ENCODE peak calls at places on chromosome 16, in four cellular contexts. One of them, this sample, is unnamed.

GRCh38 chr16:27516360-27516759 is 33.4 kb downstream of the GTF3C1 start:
- DNase-seq in PC-3: no peak
- DNase-seq in endothelial cell of umbilical vein: no peak
- DNase-seq in mammary epithelial cell: no peak
- DNase-seq in this sample: no peak

GRCh38 chr16:20683812-20684211 is 13.7 kb downstream of the ACSM1 start:
- DNase-seq in PC-3: peak; percentile 75
- DNase-seq in endothelial cell of umbilical vein: no peak
- DNase-seq in mammary epithelial cell: peak; percentile 53
- DNase-seq in this sample: no peak

GRCh38 chr16:89007371-89008249 is 30.6 kb upstream of the CBFA2T3 start:
- DNase-seq in PC-3: no peak
- DNase-seq in endothelial cell of umbilical vein: no peak
- DNase-seq in mammary epithelial cell: no peak
- DNase-seq in this sample: no peak

GRCh38 chr16:79411805-79412204 is 188.7 kb downstream of the MAF start:
- DNase-seq in PC-3: no peak
- DNase-seq in endothelial cell of umbilical vein: no peak
- DNase-seq in mammary epithelial cell: no peak
- DNase-seq in this sample: no peak

GRCh38 chr16:72898216-72898825 is 149.6 kb downstream of the ZFHX3 start:
- DNase-seq in PC-3: no peak
- DNase-seq in endothelial cell of umbilical vein: peak; percentile 59
- DNase-seq in mammary epithelial cell: no peak
- DNase-seq in this sample: no peak

GRCh38 chr16:69233124-69233523 is 46.2 kb downstream of the SNTB2 start:
- DNase-seq in PC-3: no peak
- DNase-seq in endothelial cell of umbilical vein: peak; percentile 56
- DNase-seq in mammary epithelial cell: no peak
- DNase-seq in this sample: no peak

GRCh38 chr16:30187971-30188561 is 4.7 kb downstream of the CORO1A start:
- DNase-seq in PC-3: no peak
- DNase-seq in endothelial cell of umbilical vein: no peak
- DNase-seq in mammary epithelial cell: no peak
- DNase-seq in this sample: no peak

GRCh38 chr16:47492428-47493357 is 31.6 kb downstream of the PHKB start:
- DNase-seq in PC-3: no peak
- DNase-seq in endothelial cell of umbilical vein: no peak
- DNase-seq in mammary epithelial cell: no peak
- DNase-seq in this sample: no peak

GRCh38 chr16:53370827-53371226 is 63.4 kb upstream of the RBL2 start:
- DNase-seq in PC-3: no peak
- DNase-seq in endothelial cell of umbilical vein: no peak
- DNase-seq in mammary epithelial cell: no peak
- DNase-seq in this sample: no peak

GRCh38 chr16:77692612-77693011 is 29.7 kb upstream of the NUDT7 start:
- DNase-seq in PC-3: no peak
- DNase-seq in endothelial cell of umbilical vein: no peak
- DNase-seq in mammary epithelial cell: no peak
- DNase-seq in this sample: no peak

DNA sequence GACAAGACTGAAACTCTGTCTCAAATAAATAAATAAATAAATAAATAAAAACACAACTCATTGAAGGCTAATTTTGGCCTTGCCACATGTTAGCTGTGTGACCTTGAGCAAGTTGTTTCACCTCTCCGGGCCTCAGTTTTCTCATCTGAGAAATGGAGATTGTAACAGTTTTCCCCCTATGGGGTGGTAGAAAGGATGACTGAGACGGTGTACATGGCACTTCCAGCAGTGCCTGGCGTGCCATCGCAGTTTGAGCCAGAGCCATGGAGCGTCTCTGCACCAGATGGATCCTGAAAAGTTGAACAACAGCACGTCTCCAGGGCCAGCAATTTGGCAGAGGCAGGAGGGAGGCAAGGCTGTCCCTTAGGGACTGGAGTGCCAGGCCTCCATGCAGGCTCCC is 19.6 kb downstream of the SOCS1 start:
- DNase-seq in PC-3: no peak
- DNase-seq in endothelial cell of umbilical vein: no peak
- DNase-seq in mammary epithelial cell: no peak
- DNase-seq in this sample: no peak
- H3K27ac ChIP-seq in PC-3: no peak overlapping the region
- H3K27ac ChIP-seq in endothelial cell of umbilical vein: no peak overlapping the region
- H3K27ac ChIP-seq in mammary epithelial cell: no peak overlapping the region
- H3K27ac ChIP-seq in this sample: no peak overlapping the region

DNA sequence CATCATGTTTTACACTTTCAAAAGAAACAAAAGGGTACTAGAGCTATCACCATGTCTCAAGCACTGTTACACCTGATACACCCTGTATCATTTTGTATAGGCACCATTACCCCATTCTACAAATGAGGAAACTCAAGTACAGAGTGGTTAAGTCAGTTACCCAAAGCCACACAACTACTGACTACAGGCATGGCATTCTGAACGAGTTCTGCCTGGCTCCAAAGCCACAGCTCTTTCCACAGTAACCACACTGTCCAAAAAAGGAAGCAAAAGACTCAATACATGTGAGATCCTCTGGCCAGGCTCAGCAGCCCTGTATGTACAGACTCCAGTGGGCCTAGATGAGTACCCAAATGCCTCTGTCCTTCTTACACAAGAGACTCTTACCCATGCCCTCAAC is 4.7 kb downstream of the DYNC1LI2 start:
- DNase-seq in PC-3: no peak
- DNase-seq in endothelial cell of umbilical vein: no peak
- DNase-seq in mammary epithelial cell: peak; percentile 15
- DNase-seq in this sample: peak; percentile 60
- H3K4me1 ChIP-seq in PC-3: peaks cover 19% of the 10 kb centered on the region
- H3K4me1 ChIP-seq in endothelial cell of umbilical vein: peaks cover 28% of the 10 kb centered on the region
- H3K4me1 ChIP-seq in mammary epithelial cell: peaks cover 16% of the 10 kb centered on the region
- H3K4me1 ChIP-seq in this sample: peaks cover 20% of the 10 kb centered on the region

GRCh38 chr16:75252049-75252864 is 833 bp upstream of the BCAR1 start:
- DNase-seq in PC-3: no peak
- DNase-seq in endothelial cell of umbilical vein: no peak
- DNase-seq in mammary epithelial cell: no peak
- DNase-seq in this sample: no peak
- H4K20me1 ChIP-seq in PC-3: peaks cover 19% of the 10 kb centered on the region
- H4K20me1 ChIP-seq in endothelial cell of umbilical vein: no peaks in the 10 kb centered on the region
- H4K20me1 ChIP-seq in mammary epithelial cell: peaks cover 3% of the 10 kb centered on the region
- H4K20me1 ChIP-seq in this sample: peaks cover 87% of the 10 kb centered on the region

GRCh38 chr16:1981972-1982574 is 804 bp upstream of the NOXO1 start:
- DNase-seq in PC-3: peak; percentile 56
- DNase-seq in endothelial cell of umbilical vein: no peak
- DNase-seq in mammary epithelial cell: peak; percentile 68
- DNase-seq in this sample: no peak

GRCh38 chr16:1981398-1981836 is at the start of gene NOXO1:
- DNase-seq in PC-3: no peak
- DNase-seq in endothelial cell of umbilical vein: no peak
- DNase-seq in mammary epithelial cell: peak; percentile 14
- DNase-seq in this sample: no peak

GRCh38 chr16:1983544-1984346 is at the start of gene GFER:
- DNase-seq in PC-3: peak; percentile 86
- DNase-seq in endothelial cell of umbilical vein: peak; percentile 93
- DNase-seq in mammary epithelial cell: peak; percentile 82
- DNase-seq in this sample: peak; percentile 79

GRCh38 chr16:1984347-1985225 is 593 bp downstream of the GFER start:
- DNase-seq in PC-3: no peak
- DNase-seq in endothelial cell of umbilical vein: no peak
- DNase-seq in mammary epithelial cell: peak; percentile 6
- DNase-seq in this sample: peak; percentile 10

GRCh38 chr16:1983053-1983543 is 895 bp upstream of the GFER start:
- DNase-seq in PC-3: no peak
- DNase-seq in endothelial cell of umbilical vein: no peak
- DNase-seq in mammary epithelial cell: no peak
- DNase-seq in this sample: no peak
- H3K27ac ChIP-seq in PC-3: no peak overlapping the region
- H3K27ac ChIP-seq in endothelial cell of umbilical vein: no peak overlapping the region
- H3K27ac ChIP-seq in mammary epithelial cell: no peak overlapping the region
- H3K27ac ChIP-seq in this sample: no peak overlapping the region

DNA sequence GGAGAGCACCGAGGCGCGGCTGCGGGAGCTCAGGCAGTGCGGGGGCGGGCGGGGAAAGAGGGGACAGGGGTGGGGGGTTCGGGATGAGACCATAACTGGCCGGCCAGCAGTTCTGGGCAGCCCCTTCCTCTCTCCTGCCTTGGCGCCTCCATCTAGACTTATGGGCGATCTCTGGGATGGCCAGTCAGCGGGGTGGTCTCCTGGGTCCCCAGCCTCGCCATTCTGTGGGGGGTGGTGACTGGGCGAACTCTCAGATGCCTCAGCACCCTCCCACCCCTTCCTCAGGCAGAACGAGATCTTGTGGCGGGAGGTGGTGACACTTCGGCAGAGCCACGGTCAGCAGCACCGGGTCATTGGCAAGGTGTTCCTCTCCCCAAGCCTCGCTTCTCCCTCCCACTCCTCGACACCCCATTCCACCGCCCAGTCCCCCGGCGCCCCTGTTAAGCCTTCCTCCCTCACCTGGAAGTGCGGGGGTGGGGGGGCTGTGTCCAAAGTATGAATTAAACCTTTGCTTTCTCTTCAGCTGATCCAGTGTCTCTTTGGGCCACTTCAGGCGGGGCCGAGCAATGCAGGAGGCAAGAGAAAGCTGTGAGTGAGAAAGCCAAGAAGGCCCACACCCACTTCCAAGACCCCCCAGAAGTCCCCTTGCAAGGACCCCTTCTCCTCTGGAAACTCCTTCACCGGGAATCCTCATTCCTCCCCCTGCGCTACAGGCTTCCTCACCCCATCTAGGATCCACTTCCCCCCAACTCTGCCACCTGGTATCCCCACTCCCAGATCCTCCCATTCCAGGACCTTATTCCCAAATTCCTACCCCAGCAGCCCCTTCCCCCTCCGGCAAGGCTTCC is 1.7 kb downstream of the HSF4 start:
- DNase-seq in PC-3: no peak
- DNase-seq in endothelial cell of umbilical vein: no peak
- DNase-seq in mammary epithelial cell: no peak
- DNase-seq in this sample: no peak
- H3K4me1 ChIP-seq in PC-3: peaks cover 24% of the 10 kb centered on the region
- H3K4me1 ChIP-seq in endothelial cell of umbilical vein: peaks cover 25% of the 10 kb centered on the region
- H3K4me1 ChIP-seq in mammary epithelial cell: peaks cover 27% of the 10 kb centered on the region
- H3K4me1 ChIP-seq in this sample: peaks cover 31% of the 10 kb centered on the region

GRCh38 chr16:87369796-87370719 is 13.5 kb downstream of the FBXO31 start:
- DNase-seq in PC-3: no peak
- DNase-seq in endothelial cell of umbilical vein: no peak
- DNase-seq in mammary epithelial cell: no peak
- DNase-seq in this sample: no peak

GRCh38 chr16:87371261-87371866 is 12.2 kb downstream of the FBXO31 start:
- DNase-seq in PC-3: no peak
- DNase-seq in endothelial cell of umbilical vein: no peak
- DNase-seq in mammary epithelial cell: no peak
- DNase-seq in this sample: no peak

GRCh38 chr16:87369117-87369775 is 14.3 kb downstream of the FBXO31 start:
- DNase-seq in PC-3: no peak
- DNase-seq in endothelial cell of umbilical vein: no peak
- DNase-seq in mammary epithelial cell: no peak
- DNase-seq in this sample: no peak

GRCh38 chr16:87374313-87374712 is 9.3 kb downstream of the FBXO31 start:
- DNase-seq in PC-3: no peak
- DNase-seq in endothelial cell of umbilical vein: no peak
- DNase-seq in mammary epithelial cell: no peak
- DNase-seq in this sample: no peak

DNA sequence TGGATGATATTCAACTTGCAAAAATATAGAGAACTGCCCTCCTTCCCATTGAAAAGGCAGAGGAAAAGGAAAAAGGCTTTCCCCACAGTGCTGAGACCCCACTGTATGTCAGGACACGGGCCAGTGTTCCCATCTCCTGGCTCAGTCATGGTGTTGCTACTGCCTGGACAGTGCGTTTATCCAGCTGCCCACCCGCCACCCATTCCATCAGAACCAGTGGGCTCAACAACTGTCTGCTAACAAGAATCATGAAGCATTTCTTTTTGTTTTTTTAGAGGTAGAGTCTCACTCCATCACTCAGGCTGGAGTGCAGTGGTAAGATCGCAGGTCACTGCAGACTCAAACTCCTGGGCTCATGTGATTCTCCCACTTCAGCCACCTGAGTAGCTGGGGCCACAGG is 11.3 kb downstream of the FBXO31 start:
- DNase-seq in PC-3: no peak
- DNase-seq in endothelial cell of umbilical vein: no peak
- DNase-seq in mammary epithelial cell: no peak
- DNase-seq in this sample: no peak
- H4K20me1 ChIP-seq in PC-3: no peaks in the 10 kb centered on the region
- H4K20me1 ChIP-seq in endothelial cell of umbilical vein: no peaks in the 10 kb centered on the region
- H4K20me1 ChIP-seq in mammary epithelial cell: peaks cover 5% of the 10 kb centered on the region
- H4K20me1 ChIP-seq in this sample: peaks cover 88% of the 10 kb centered on the region

GRCh38 chr16:15482748-15483118 is 48.3 kb downstream of the BMERB1 start:
- DNase-seq in PC-3: no peak
- DNase-seq in endothelial cell of umbilical vein: no peak
- DNase-seq in mammary epithelial cell: no peak
- DNase-seq in this sample: no peak
- H3K27ac ChIP-seq in PC-3: peak overlapping the region; percentile 24
- H3K27ac ChIP-seq in endothelial cell of umbilical vein: peak overlapping the region; percentile 10
- H3K27ac ChIP-seq in mammary epithelial cell: no peak overlapping the region
- H3K27ac ChIP-seq in this sample: peak overlapping the region; percentile 59

GRCh38 chr16:57147381-57148191 is 38.3 kb downstream of the PSME3IP1 start:
- DNase-seq in PC-3: no peak
- DNase-seq in endothelial cell of umbilical vein: peak; percentile 79
- DNase-seq in mammary epithelial cell: no peak
- DNase-seq in this sample: no peak
- H3K4me1 ChIP-seq in PC-3: no peaks in the 10 kb centered on the region
- H3K4me1 ChIP-seq in endothelial cell of umbilical vein: peaks cover 48% of the 10 kb centered on the region
- H3K4me1 ChIP-seq in mammary epithelial cell: peaks cover 8% of the 10 kb centered on the region
- H3K4me1 ChIP-seq in this sample: peaks cover 12% of the 10 kb centered on the region

GRCh38 chr16:1429631-1430030 is 1.2 kb upstream of the PERCC1 start:
- DNase-seq in PC-3: no peak
- DNase-seq in endothelial cell of umbilical vein: no peak
- DNase-seq in mammary epithelial cell: no peak
- DNase-seq in this sample: no peak
- H4K20me1 ChIP-seq in PC-3: no peaks in the 10 kb centered on the region
- H4K20me1 ChIP-seq in endothelial cell of umbilical vein: no peaks in the 10 kb centered on the region
- H4K20me1 ChIP-seq in mammary epithelial cell: no peaks in the 10 kb centered on the region
- H4K20me1 ChIP-seq in this sample: no peaks in the 10 kb centered on the region

This sample was measured in astrocyte.